ENCODE peak calls at places on chromosome 11, in six cellular contexts. D is fibroblast of mammary gland; E is thoracic aorta; R is CD8-positive, alpha-beta T cell; U is retinal pigment epithelial cell; G is fibroblast of lung. J is an unnamed sample.

GRCh38 chr11:103433380-103433779 is 324.2 kb downstream of the DYNC2H1 start:
- DNase-seq in D (peak), E (no peak), R (no peak), U (peak), G (peak), J (peak)

GRCh38 chr11:69587454-69588081 is 53.4 kb upstream of the CCND1 start:
- DNase-seq in D (peak), E (no peak), R (no peak), U (no peak), G (peak), J (no peak)

GRCh38 chr11:29243616-29244015 is 773.2 kb downstream of the KCNA4 start:
- DNase-seq in D (no peak), E (no peak), R (no peak), U (no peak), G (peak), J (no peak)

GRCh38 chr11:96331556-96332168 is 11.3 kb downstream of the MAML2 start:
- DNase-seq in D (no peak), E (no peak), R (no peak), U (no peak), G (no peak), J (no peak)

GRCh38 chr11:80163011-80163410 is 722.2 kb upstream of the TENM4 start:
- DNase-seq in D (no peak), E (no peak), R (no peak), U (peak), G (peak), J (peak)

GRCh38 chr11:131488208-131488607 is 117.8 kb downstream of the NTM start:
- DNase-seq in D (no peak), E (no peak), R (no peak), U (no peak), G (no peak), J (no peak)

GRCh38 chr11:8288824-8289223 is 25.1 kb upstream of the LMO1 start:
- DNase-seq in D (no peak), E (no peak), R (no peak), U (no peak), G (no peak), J (no peak)

GRCh38 chr11:117197516-117198456 is 1.4 kb upstream of the TAGLN start:
- DNase-seq in D (no peak), E (no peak), R (no peak), U (no peak), G (peak), J (no peak)

GRCh38 chr11:28701760-28702449 is 593.7 kb downstream of the METTL15 start:
- DNase-seq in D (no peak), E (no peak), R (no peak), U (no peak), G (peak), J (no peak)

GRCh38 chr11:36945384-36945783 is 347.3 kb upstream of the RAG2 start:
- DNase-seq in D (peak), E (no peak), R (no peak), U (no peak), G (no peak), J (no peak)

GRCh38 chr11:134370526-134371435 is 39.0 kb downstream of the GLB1L2 start:
- DNase-seq in D (no peak), E (no peak), R (no peak), U (no peak), G (no peak), J (no peak)

GRCh38 chr11:63985812-63986155 is 454 bp upstream of the OTUB1 start:
- DNase-seq in D (no peak), E (no peak), R (peak), U (no peak), G (no peak), J (no peak)

GRCh38 chr11:44624761-44625221 is 59.3 kb downstream of the CD82 start:
- DNase-seq in D (no peak), E (no peak), R (no peak), U (no peak), G (no peak), J (no peak)

GRCh38 chr11:46347637-46348311 is 511 bp downstream of the DGKZ start:
- DNase-seq in D (no peak), E (no peak), R (no peak), U (no peak), G (no peak), J (no peak)

GRCh38 chr11:86291466-86292262 is 10.4 kb upstream of the HIKESHI start:
- DNase-seq in D (peak), E (no peak), R (peak), U (no peak), G (peak), J (peak)

GRCh38 chr11:418343-419247 is 3.8 kb upstream of the SIGIRR start:
- DNase-seq in D (no peak), E (no peak), R (no peak), U (no peak), G (no peak), J (no peak)

GRCh38 chr11:24496728-24497396 is at the start of gene LUZP2:
- DNase-seq in D (no peak), E (no peak), R (no peak), U (no peak), G (peak), J (no peak)

GRCh38 chr11:8019671-8020597 is 32.8 kb downstream of the EIF3F start:
- DNase-seq in D (peak), E (no peak), R (no peak), U (no peak), G (peak), J (no peak)

GRCh38 chr11:2578006-2578933 is 121.5 kb downstream of the KCNQ1OT1 start:
- DNase-seq in D (no peak), E (no peak), R (no peak), U (no peak), G (no peak), J (no peak)

GRCh38 chr11:134577801-134578200 is 165.8 kb upstream of the B3GAT1 start:
- DNase-seq in D (no peak), E (no peak), R (no peak), U (no peak), G (no peak), J (no peak)

GRCh38 chr11:33913991-33914390 is 22.1 kb upstream of the LMO2 start:
- DNase-seq in D (no peak), E (no peak), R (no peak), U (no peak), G (no peak), J (no peak)

GRCh38 chr11:129992161-129992944 is 10.3 kb downstream of the PRDM10 start:
- DNase-seq in D (peak), E (no peak), R (no peak), U (peak), G (peak), J (no peak)

GRCh38 chr11:69074786-69075185 is 26.1 kb downstream of the TPCN2 start:
- DNase-seq in D (peak), E (no peak), R (no peak), U (no peak), G (peak), J (no peak)

GRCh38 chr11:1055990-1056771 is 18.5 kb upstream of the MUC2 start:
- DNase-seq in D (no peak), E (no peak), R (no peak), U (no peak), G (no peak), J (no peak)

GRCh38 chr11:9397746-9398680 is 13.6 kb downstream of the IPO7 start:
- DNase-seq in D (no peak), E (no peak), R (no peak), U (no peak), G (no peak), J (no peak)

GRCh38 chr11:77559686-77560425 is 29.9 kb upstream of the AQP11 start:
- DNase-seq in D (peak), E (no peak), R (no peak), U (peak), G (peak), J (peak)

GRCh38 chr11:96664108-96664507 is 274.3 kb downstream of the JRKL start:
- DNase-seq in D (no peak), E (no peak), R (no peak), U (peak), G (no peak), J (no peak)

GRCh38 chr11:75269896-75270295 is 29.3 kb downstream of the TPBGL start:
- DNase-seq in D (no peak), E (no peak), R (no peak), U (no peak), G (no peak), J (no peak)

GRCh38 chr11:86511086-86511551 is 136.4 kb downstream of the CCDC81 start:
- DNase-seq in D (peak), E (no peak), R (no peak), U (no peak), G (peak), J (no peak)

GRCh38 chr11:2902784-2903671 is 17.5 kb upstream of the CDKN1C start:
- DNase-seq in D (no peak), E (no peak), R (no peak), U (no peak), G (no peak), J (no peak)

GRCh38 chr11:68775951-68776388 is 24.6 kb upstream of the TESMIN start:
- DNase-seq in D (no peak), E (no peak), R (no peak), U (no peak), G (no peak), J (no peak)

GRCh38 chr11:66674964-66675602 is 2.6 kb downstream of the RBM4B start:
- DNase-seq in D (no peak), E (no peak), R (no peak), U (no peak), G (no peak), J (no peak)
- TF ChIP-seq CTCF in D (no peak), E (no peak), R (no peak), U (no peak), G (no peak), J (no peak)

GRCh38 chr11:72227316-72228228 is 3.0 kb downstream of the INPPL1 start:
- DNase-seq in D (peak), E (no peak), R (no peak), U (no peak), G (peak), J (peak)
- H3K4me3 ChIP-seq in D (no peak), E (no peak), R (no peak), U (no peak), G (no peak), J (no peak)

DNA sequence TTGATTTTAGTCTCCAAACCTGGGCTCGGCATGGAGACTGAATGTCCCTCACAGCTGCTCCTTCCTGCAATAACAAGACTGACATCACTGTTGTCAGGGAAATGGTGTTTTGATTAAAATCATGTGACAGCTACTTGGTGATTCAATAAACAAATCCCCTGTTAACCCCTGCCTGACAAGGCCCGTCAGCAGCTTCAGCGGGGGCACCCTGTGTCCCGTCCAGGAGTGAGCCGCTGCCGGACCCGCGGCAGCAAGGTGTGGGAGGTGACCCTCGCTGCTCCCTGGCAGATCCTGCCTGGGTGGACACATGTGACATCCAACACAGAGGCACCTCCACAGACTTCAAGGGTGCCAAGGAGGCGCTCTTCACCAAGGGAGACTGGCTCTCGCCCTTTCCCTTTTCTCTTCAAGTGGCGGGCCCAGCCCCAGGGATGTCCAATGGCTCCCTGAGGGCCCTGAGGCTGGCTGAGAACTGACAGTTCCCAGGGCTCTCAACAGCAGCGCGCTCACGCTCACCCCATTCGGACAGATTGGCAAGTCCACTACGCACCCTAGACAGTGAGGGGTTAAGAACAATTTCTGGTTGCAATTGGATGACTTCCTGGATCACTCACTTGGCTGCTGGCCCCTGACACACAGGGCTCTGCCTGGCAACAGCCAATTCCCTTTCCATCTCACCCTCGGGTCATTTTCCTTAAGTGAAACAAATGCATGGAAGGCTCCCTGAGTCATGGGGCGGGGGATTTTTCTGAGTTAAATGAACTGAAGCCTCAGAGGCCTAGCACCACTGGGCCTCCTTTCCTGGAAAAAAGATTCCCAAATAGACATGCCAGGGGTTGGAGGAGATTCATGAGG is 30.7 kb downstream of the PPP2R1B start:
- DNase-seq in D (peak), E (peak), R (no peak), U (peak), G (peak), J (peak)
- TF ChIP-seq CTCF in D (no peak), E (no peak), R (no peak), U (no peak), G (no peak), J (no peak)

GRCh38 chr11:114110123-114110522 is 50.6 kb downstream of the ZBTB16 start:
- DNase-seq in D (no peak), E (no peak), R (no peak), U (no peak), G (no peak), J (no peak)

GRCh38 chr11:114108501-114109205 is 49.1 kb downstream of the ZBTB16 start:
- DNase-seq in D (no peak), E (no peak), R (no peak), U (no peak), G (no peak), J (no peak)

GRCh38 chr11:114109206-114110090 is 49.9 kb downstream of the ZBTB16 start:
- DNase-seq in D (peak), E (no peak), R (no peak), U (no peak), G (no peak), J (no peak)

GRCh38 chr11:114111369-114112042 is 52.0 kb downstream of the ZBTB16 start:
- DNase-seq in D (peak), E (no peak), R (no peak), U (no peak), G (no peak), J (peak)

GRCh38 chr11:114110948-114111347 is 51.4 kb downstream of the ZBTB16 start:
- DNase-seq in D (peak), E (no peak), R (no peak), U (no peak), G (no peak), J (no peak)
- H3K4me3 ChIP-seq in D (peak), E (peak), R (no peak), U (no peak), G (peak), J (no peak)

GRCh38 chr11:20448838-20449237 is 61.3 kb downstream of the PRMT3 start:
- DNase-seq in D (no peak), E (no peak), R (no peak), U (no peak), G (no peak), J (no peak)

GRCh38 chr11:20438637-20439036 is 51.1 kb downstream of the PRMT3 start:
- DNase-seq in D (no peak), E (no peak), R (no peak), U (no peak), G (no peak), J (no peak)

GRCh38 chr11:20443596-20443995 is 56.1 kb downstream of the PRMT3 start:
- DNase-seq in D (peak), E (no peak), R (no peak), U (peak), G (peak), J (no peak)

GRCh38 chr11:20444537-20444936 is 57.0 kb downstream of the PRMT3 start:
- DNase-seq in D (no peak), E (no peak), R (no peak), U (no peak), G (no peak), J (no peak)
- TF ChIP-seq CTCF in D (no peak), E (no peak), R (no peak), U (no peak), G (no peak), J (no peak)

DNA sequence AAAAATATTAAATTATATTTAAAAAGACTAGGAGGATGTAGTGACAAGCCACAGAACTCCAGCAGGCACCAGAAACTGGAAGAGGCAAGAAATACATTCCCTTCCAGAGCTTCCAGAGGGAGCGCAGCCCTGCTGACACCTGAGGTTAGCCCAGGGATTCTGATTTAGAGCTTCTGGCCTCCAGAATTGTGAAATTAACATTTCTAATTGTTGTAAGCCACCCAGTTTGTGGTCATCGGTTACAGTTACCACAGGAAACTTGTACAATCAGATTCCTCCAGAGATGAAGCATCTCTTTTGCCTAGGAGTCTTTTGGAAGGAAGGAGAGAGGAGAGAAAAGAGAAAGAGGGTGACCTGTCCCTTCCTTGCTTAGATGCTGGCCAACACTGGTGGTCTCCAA is 6.4 kb upstream of the UBASH3B start:
- DNase-seq in D (peak), E (no peak), R (no peak), U (no peak), G (peak), J (no peak)
- H3K4me3 ChIP-seq in D (no peak), E (no peak), R (no peak), U (no peak), G (no peak), J (no peak)

GRCh38 chr11:62727007-62727832 is at the start of gene HNRNPUL2:
- DNase-seq in D (peak), E (peak), R (peak), U (peak), G (peak), J (peak)

GRCh38 chr11:62737196-62737595 is 8.9 kb downstream of the TTC9C start:
- DNase-seq in D (no peak), E (no peak), R (no peak), U (no peak), G (no peak), J (no peak)

GRCh38 chr11:62727833-62728721 is at the start of gene TTC9C:
- DNase-seq in D (peak), E (peak), R (peak), U (peak), G (peak), J (peak)

GRCh38 chr11:62732830-62733229 is 4.5 kb downstream of the TTC9C start:
- DNase-seq in D (peak), E (no peak), R (no peak), U (no peak), G (no peak), J (no peak)
- TF ChIP-seq CTCF in D (peak), E (no peak), R (peak), U (peak), G (no peak), J (no peak)

J was measured in astrocyte of the cerebellum.